ENCODE peak calls at places on chromosomes 16 and 17, in nine cellular contexts. One of them, this sample, is unnamed.

GRCh38 chr16:69396187-69397061 is 10.6 kb upstream of the TERF2 start:
- DNase-seq in NCI-H510A treated with DMSO at 0.1 percent for 48 hours: peak; percentile 68
- DNase-seq in AG04449: peak; percentile 86
- DNase-seq in renal cortical epithelial cell: peak; percentile 100
- DNase-seq in naive thymus-derived CD8-positive, alpha-beta T cell: peak; percentile 75
- DNase-seq in H1: no peak
- DNase-seq in SHP77: peak; percentile 84
- DNase-seq in fibroblast of pulmonary artery: peak; percentile 98
- DNase-seq in astrocyte of the cerebellum: peak; percentile 94
- DNase-seq in this sample: peak; percentile 75

GRCh38 chr16:48535831-48536599 is 74.0 kb downstream of the N4BP1 start:
- DNase-seq in NCI-H510A treated with DMSO at 0.1 percent for 48 hours: no peak
- DNase-seq in AG04449: peak; percentile 41
- DNase-seq in renal cortical epithelial cell: no peak
- DNase-seq in naive thymus-derived CD8-positive, alpha-beta T cell: no peak
- DNase-seq in H1: no peak
- DNase-seq in SHP77: no peak
- DNase-seq in fibroblast of pulmonary artery: peak; percentile 74
- DNase-seq in astrocyte of the cerebellum: no peak
- DNase-seq in this sample: peak; percentile 44

GRCh38 chr16:85457366-85457765 is 155.8 kb upstream of the GSE1 start:
- DNase-seq in NCI-H510A treated with DMSO at 0.1 percent for 48 hours: no peak
- DNase-seq in AG04449: no peak
- DNase-seq in renal cortical epithelial cell: no peak
- DNase-seq in naive thymus-derived CD8-positive, alpha-beta T cell: no peak
- DNase-seq in H1: no peak
- DNase-seq in SHP77: no peak
- DNase-seq in fibroblast of pulmonary artery: no peak
- DNase-seq in astrocyte of the cerebellum: no peak
- DNase-seq in this sample: no peak

GRCh38 chr16:1175566-1176279 is 22.8 kb downstream of the CACNA1H start:
- DNase-seq in NCI-H510A treated with DMSO at 0.1 percent for 48 hours: no peak
- DNase-seq in AG04449: no peak
- DNase-seq in renal cortical epithelial cell: peak; percentile 47
- DNase-seq in naive thymus-derived CD8-positive, alpha-beta T cell: no peak
- DNase-seq in H1: no peak
- DNase-seq in SHP77: no peak
- DNase-seq in fibroblast of pulmonary artery: no peak
- DNase-seq in astrocyte of the cerebellum: no peak
- DNase-seq in this sample: no peak

GRCh38 chr16:85463228-85463611 is 149.9 kb upstream of the GSE1 start:
- DNase-seq in NCI-H510A treated with DMSO at 0.1 percent for 48 hours: no peak
- DNase-seq in AG04449: no peak
- DNase-seq in renal cortical epithelial cell: no peak
- DNase-seq in naive thymus-derived CD8-positive, alpha-beta T cell: no peak
- DNase-seq in H1: no peak
- DNase-seq in SHP77: no peak
- DNase-seq in fibroblast of pulmonary artery: no peak
- DNase-seq in astrocyte of the cerebellum: no peak
- DNase-seq in this sample: no peak

GRCh38 chr17:74139120-74139519 is 64.4 kb upstream of the RPL38 start:
- DNase-seq in NCI-H510A treated with DMSO at 0.1 percent for 48 hours: no peak
- DNase-seq in AG04449: no peak
- DNase-seq in renal cortical epithelial cell: no peak
- DNase-seq in naive thymus-derived CD8-positive, alpha-beta T cell: no peak
- DNase-seq in H1: no peak
- DNase-seq in SHP77: no peak
- DNase-seq in fibroblast of pulmonary artery: no peak
- DNase-seq in astrocyte of the cerebellum: no peak
- DNase-seq in this sample: no peak

GRCh38 chr17:81239714-81240555 is 817 bp downstream of the NDUFAF8 start:
- DNase-seq in NCI-H510A treated with DMSO at 0.1 percent for 48 hours: no peak
- DNase-seq in AG04449: no peak
- DNase-seq in renal cortical epithelial cell: no peak
- DNase-seq in naive thymus-derived CD8-positive, alpha-beta T cell: peak; percentile 17
- DNase-seq in H1: no peak
- DNase-seq in SHP77: no peak
- DNase-seq in fibroblast of pulmonary artery: peak; percentile 23
- DNase-seq in astrocyte of the cerebellum: no peak
- DNase-seq in this sample: no peak

GRCh38 chr16:84507011-84507982 is 2.8 kb upstream of the MEAK7 start:
- DNase-seq in NCI-H510A treated with DMSO at 0.1 percent for 48 hours: no peak
- DNase-seq in AG04449: no peak
- DNase-seq in renal cortical epithelial cell: no peak
- DNase-seq in naive thymus-derived CD8-positive, alpha-beta T cell: no peak
- DNase-seq in H1: no peak
- DNase-seq in SHP77: no peak
- DNase-seq in fibroblast of pulmonary artery: no peak
- DNase-seq in astrocyte of the cerebellum: no peak
- DNase-seq in this sample: no peak

GRCh38 chr17:41322264-41322902 is 6.9 kb upstream of the KRTAP17-1 start:
- DNase-seq in NCI-H510A treated with DMSO at 0.1 percent for 48 hours: peak; percentile 80
- DNase-seq in AG04449: peak; percentile 24
- DNase-seq in renal cortical epithelial cell: peak; percentile 79
- DNase-seq in naive thymus-derived CD8-positive, alpha-beta T cell: peak; percentile 66
- DNase-seq in H1: no peak
- DNase-seq in SHP77: peak; percentile 5
- DNase-seq in fibroblast of pulmonary artery: peak; percentile 70
- DNase-seq in astrocyte of the cerebellum: peak; percentile 46
- DNase-seq in this sample: no peak

GRCh38 chr17:17849147-17849820 is 12.5 kb upstream of the SREBF1 start:
- DNase-seq in NCI-H510A treated with DMSO at 0.1 percent for 48 hours: peak; percentile 19
- DNase-seq in AG04449: no peak
- DNase-seq in renal cortical epithelial cell: peak; percentile 53
- DNase-seq in naive thymus-derived CD8-positive, alpha-beta T cell: peak; percentile 87
- DNase-seq in H1: no peak
- DNase-seq in SHP77: peak; percentile 45
- DNase-seq in fibroblast of pulmonary artery: peak; percentile 41
- DNase-seq in astrocyte of the cerebellum: no peak
- DNase-seq in this sample: no peak

GRCh38 chr16:76081936-76082335 is 195.3 kb upstream of the CNTNAP4 start:
- DNase-seq in NCI-H510A treated with DMSO at 0.1 percent for 48 hours: peak; percentile 42
- DNase-seq in AG04449: no peak
- DNase-seq in renal cortical epithelial cell: no peak
- DNase-seq in naive thymus-derived CD8-positive, alpha-beta T cell: no peak
- DNase-seq in H1: no peak
- DNase-seq in SHP77: no peak
- DNase-seq in fibroblast of pulmonary artery: no peak
- DNase-seq in astrocyte of the cerebellum: no peak
- DNase-seq in this sample: no peak

GRCh38 chr17:31595666-31596381 is 204.3 kb downstream of the RAB11FIP4 start:
- DNase-seq in NCI-H510A treated with DMSO at 0.1 percent for 48 hours: no peak
- DNase-seq in AG04449: no peak
- DNase-seq in renal cortical epithelial cell: no peak
- DNase-seq in naive thymus-derived CD8-positive, alpha-beta T cell: no peak
- DNase-seq in H1: no peak
- DNase-seq in SHP77: no peak
- DNase-seq in fibroblast of pulmonary artery: no peak
- DNase-seq in astrocyte of the cerebellum: no peak
- DNase-seq in this sample: no peak

GRCh38 chr17:55825213-55825612 is 74.4 kb downstream of the PCTP start:
- DNase-seq in NCI-H510A treated with DMSO at 0.1 percent for 48 hours: peak; percentile 49
- DNase-seq in AG04449: no peak
- DNase-seq in renal cortical epithelial cell: peak; percentile 14
- DNase-seq in naive thymus-derived CD8-positive, alpha-beta T cell: no peak
- DNase-seq in H1: no peak
- DNase-seq in SHP77: peak; percentile 2
- DNase-seq in fibroblast of pulmonary artery: no peak
- DNase-seq in astrocyte of the cerebellum: no peak
- DNase-seq in this sample: no peak

GRCh38 chr16:8716592-8716991 is 42.2 kb downstream of the ABAT start:
- DNase-seq in NCI-H510A treated with DMSO at 0.1 percent for 48 hours: peak; percentile 86
- DNase-seq in AG04449: no peak
- DNase-seq in renal cortical epithelial cell: no peak
- DNase-seq in naive thymus-derived CD8-positive, alpha-beta T cell: no peak
- DNase-seq in H1: no peak
- DNase-seq in SHP77: peak; percentile 93
- DNase-seq in fibroblast of pulmonary artery: no peak
- DNase-seq in astrocyte of the cerebellum: no peak
- DNase-seq in this sample: no peak

GRCh38 chr16:17591655-17592405 is 121.1 kb upstream of the XYLT1 start:
- DNase-seq in NCI-H510A treated with DMSO at 0.1 percent for 48 hours: no peak
- DNase-seq in AG04449: no peak
- DNase-seq in renal cortical epithelial cell: no peak
- DNase-seq in naive thymus-derived CD8-positive, alpha-beta T cell: no peak
- DNase-seq in H1: no peak
- DNase-seq in SHP77: no peak
- DNase-seq in fibroblast of pulmonary artery: no peak
- DNase-seq in astrocyte of the cerebellum: no peak
- DNase-seq in this sample: no peak

GRCh38 chr16:54284319-54284930 is 2.2 kb downstream of the IRX3 start:
- DNase-seq in NCI-H510A treated with DMSO at 0.1 percent for 48 hours: peak; percentile 30
- DNase-seq in AG04449: no peak
- DNase-seq in renal cortical epithelial cell: no peak
- DNase-seq in naive thymus-derived CD8-positive, alpha-beta T cell: no peak
- DNase-seq in H1: no peak
- DNase-seq in SHP77: no peak
- DNase-seq in fibroblast of pulmonary artery: no peak
- DNase-seq in astrocyte of the cerebellum: no peak
- DNase-seq in this sample: peak; percentile 49

GRCh38 chr17:16962804-16963203 is 9.1 kb downstream of the TNFRSF13B start:
- DNase-seq in NCI-H510A treated with DMSO at 0.1 percent for 48 hours: no peak
- DNase-seq in AG04449: no peak
- DNase-seq in renal cortical epithelial cell: no peak
- DNase-seq in naive thymus-derived CD8-positive, alpha-beta T cell: no peak
- DNase-seq in H1: no peak
- DNase-seq in SHP77: no peak
- DNase-seq in fibroblast of pulmonary artery: no peak
- DNase-seq in astrocyte of the cerebellum: no peak
- DNase-seq in this sample: no peak

GRCh38 chr17:77597421-77598240 is 360.9 kb upstream of the TNRC6C start:
- DNase-seq in NCI-H510A treated with DMSO at 0.1 percent for 48 hours: no peak
- DNase-seq in AG04449: no peak
- DNase-seq in renal cortical epithelial cell: no peak
- DNase-seq in naive thymus-derived CD8-positive, alpha-beta T cell: no peak
- DNase-seq in H1: no peak
- DNase-seq in SHP77: no peak
- DNase-seq in fibroblast of pulmonary artery: no peak
- DNase-seq in astrocyte of the cerebellum: no peak
- DNase-seq in this sample: no peak

GRCh38 chr16:81137012-81137335 is 40.8 kb upstream of the GCSH start:
- DNase-seq in NCI-H510A treated with DMSO at 0.1 percent for 48 hours: no peak
- DNase-seq in AG04449: no peak
- DNase-seq in renal cortical epithelial cell: no peak
- DNase-seq in naive thymus-derived CD8-positive, alpha-beta T cell: no peak
- DNase-seq in H1: no peak
- DNase-seq in SHP77: no peak
- DNase-seq in fibroblast of pulmonary artery: peak; percentile 15
- DNase-seq in astrocyte of the cerebellum: peak; percentile 4
- DNase-seq in this sample: no peak

GRCh38 chr17:50331085-50331791 is 14.7 kb upstream of the XYLT2 start:
- DNase-seq in NCI-H510A treated with DMSO at 0.1 percent for 48 hours: no peak
- DNase-seq in AG04449: peak; percentile 68
- DNase-seq in renal cortical epithelial cell: peak; percentile 88
- DNase-seq in naive thymus-derived CD8-positive, alpha-beta T cell: no peak
- DNase-seq in H1: no peak
- DNase-seq in SHP77: no peak
- DNase-seq in fibroblast of pulmonary artery: peak; percentile 81
- DNase-seq in astrocyte of the cerebellum: peak; percentile 98
- DNase-seq in this sample: no peak

GRCh38 chr16:559021-559380 is 1.2 kb upstream of the PRR35 start:
- DNase-seq in NCI-H510A treated with DMSO at 0.1 percent for 48 hours: no peak
- DNase-seq in AG04449: no peak
- DNase-seq in renal cortical epithelial cell: no peak
- DNase-seq in naive thymus-derived CD8-positive, alpha-beta T cell: no peak
- DNase-seq in H1: no peak
- DNase-seq in SHP77: no peak
- DNase-seq in fibroblast of pulmonary artery: no peak
- DNase-seq in astrocyte of the cerebellum: no peak
- DNase-seq in this sample: no peak

GRCh38 chr17:48153711-48154642 is 46.4 kb downstream of the SNX11 start:
- DNase-seq in NCI-H510A treated with DMSO at 0.1 percent for 48 hours: peak; percentile 99
- DNase-seq in AG04449: no peak
- DNase-seq in renal cortical epithelial cell: peak; percentile 74
- DNase-seq in naive thymus-derived CD8-positive, alpha-beta T cell: no peak
- DNase-seq in H1: no peak
- DNase-seq in SHP77: peak; percentile 51
- DNase-seq in fibroblast of pulmonary artery: peak; percentile 63
- DNase-seq in astrocyte of the cerebellum: peak; percentile 33
- DNase-seq in this sample: peak; percentile 81

GRCh38 chr16:54677551-54677950 is 253.1 kb upstream of the IRX5 start:
- DNase-seq in NCI-H510A treated with DMSO at 0.1 percent for 48 hours: no peak
- DNase-seq in AG04449: no peak
- DNase-seq in renal cortical epithelial cell: no peak
- DNase-seq in naive thymus-derived CD8-positive, alpha-beta T cell: no peak
- DNase-seq in H1: no peak
- DNase-seq in SHP77: no peak
- DNase-seq in fibroblast of pulmonary artery: no peak
- DNase-seq in astrocyte of the cerebellum: no peak
- DNase-seq in this sample: no peak

GRCh38 chr16:57623251-57624043 is 5.0 kb upstream of the ADGRG1 start:
- DNase-seq in NCI-H510A treated with DMSO at 0.1 percent for 48 hours: peak; percentile 93
- DNase-seq in AG04449: no peak
- DNase-seq in renal cortical epithelial cell: peak; percentile 84
- DNase-seq in naive thymus-derived CD8-positive, alpha-beta T cell: no peak
- DNase-seq in H1: no peak
- DNase-seq in SHP77: no peak
- DNase-seq in fibroblast of pulmonary artery: peak; percentile 96
- DNase-seq in astrocyte of the cerebellum: no peak
- DNase-seq in this sample: no peak

GRCh38 chr16:48911700-48912099 is 301.7 kb upstream of the N4BP1 start:
- DNase-seq in NCI-H510A treated with DMSO at 0.1 percent for 48 hours: no peak
- DNase-seq in AG04449: no peak
- DNase-seq in renal cortical epithelial cell: peak; percentile 4
- DNase-seq in naive thymus-derived CD8-positive, alpha-beta T cell: no peak
- DNase-seq in H1: no peak
- DNase-seq in SHP77: no peak
- DNase-seq in fibroblast of pulmonary artery: no peak
- DNase-seq in astrocyte of the cerebellum: no peak
- DNase-seq in this sample: no peak

GRCh38 chr17:65360961-65361552 is 200.4 kb downstream of the AXIN2 start:
- DNase-seq in NCI-H510A treated with DMSO at 0.1 percent for 48 hours: no peak
- DNase-seq in AG04449: no peak
- DNase-seq in renal cortical epithelial cell: no peak
- DNase-seq in naive thymus-derived CD8-positive, alpha-beta T cell: no peak
- DNase-seq in H1: no peak
- DNase-seq in SHP77: no peak
- DNase-seq in fibroblast of pulmonary artery: no peak
- DNase-seq in astrocyte of the cerebellum: no peak
- DNase-seq in this sample: no peak

GRCh38 chr16:23249830-23250229 is 52.3 kb upstream of the SCNN1B start:
- DNase-seq in NCI-H510A treated with DMSO at 0.1 percent for 48 hours: no peak
- DNase-seq in AG04449: no peak
- DNase-seq in renal cortical epithelial cell: no peak
- DNase-seq in naive thymus-derived CD8-positive, alpha-beta T cell: no peak
- DNase-seq in H1: no peak
- DNase-seq in SHP77: no peak
- DNase-seq in fibroblast of pulmonary artery: no peak
- DNase-seq in astrocyte of the cerebellum: no peak
- DNase-seq in this sample: no peak

GRCh38 chr17:48192321-48192731 is 84.8 kb downstream of the SNX11 start:
- DNase-seq in NCI-H510A treated with DMSO at 0.1 percent for 48 hours: no peak
- DNase-seq in AG04449: no peak
- DNase-seq in renal cortical epithelial cell: peak; percentile 10
- DNase-seq in naive thymus-derived CD8-positive, alpha-beta T cell: no peak
- DNase-seq in H1: no peak
- DNase-seq in SHP77: no peak
- DNase-seq in fibroblast of pulmonary artery: no peak
- DNase-seq in astrocyte of the cerebellum: no peak
- DNase-seq in this sample: no peak

GRCh38 chr17:28379814-28380571 is 8.5 kb downstream of the SARM1 start:
- DNase-seq in NCI-H510A treated with DMSO at 0.1 percent for 48 hours: no peak
- DNase-seq in AG04449: no peak
- DNase-seq in renal cortical epithelial cell: no peak
- DNase-seq in naive thymus-derived CD8-positive, alpha-beta T cell: no peak
- DNase-seq in H1: no peak
- DNase-seq in SHP77: no peak
- DNase-seq in fibroblast of pulmonary artery: peak; percentile 75
- DNase-seq in astrocyte of the cerebellum: no peak
- DNase-seq in this sample: no peak